ENCODE peak calls at places on chromosomes 11 and 22, in four cellular contexts. Q, R, K and Z are unnamed samples.

GRCh38 chr22:30444632-30445437 is 19.3 kb downstream of the MTFP1 start:
- DNase-seq in K (peak; percentile 37), Q (peak; percentile 62), R (peak; percentile 91), Z (peak; percentile 65)

GRCh38 chr11:94791216-94791889 is 23.2 kb downstream of the AMOTL1 start:
- DNase-seq in K (no peak), R (no peak), Q (no peak), Z (no peak)

GRCh38 chr22:44462246-44463015 is 35.6 kb downstream of the RTL6 start:
- DNase-seq in K (no peak), R (no peak), Q (no peak), Z (no peak)

GRCh38 chr11:131977231-131977630 is 606.8 kb downstream of the NTM start:
- DNase-seq in R (no peak), Q (peak; percentile 77), K (no peak), Z (no peak)

GRCh38 chr22:50114221-50114981 is 24.6 kb downstream of the MOV10L1 start:
- DNase-seq in Q (no peak), K (no peak), R (no peak), Z (no peak)

GRCh38 chr11:118896472-118896913 is 12.8 kb downstream of the CXCR5 start:
- DNase-seq in R (no peak), Q (no peak), K (no peak), Z (no peak)

GRCh38 chr22:28282346-28282745 is 363.3 kb upstream of the PITPNB start:
- DNase-seq in Q (no peak), R (no peak), K (no peak), Z (no peak)

GRCh38 chr11:61297341-61297740 is 2.2 kb upstream of the VWCE start:
- DNase-seq in R (no peak), K (no peak), Q (no peak), Z (no peak)

GRCh38 chr11:59673291-59673690 is 4.5 kb upstream of the PATL1 start:
- DNase-seq in R (no peak), K (no peak), Q (no peak), Z (no peak)

GRCh38 chr11:117618956-117619355 is 178.1 kb downstream of the DSCAML1 start:
- DNase-seq in K (no peak), Q (no peak), R (peak; percentile 22), Z (no peak)

GRCh38 chr11:75389925-75390324 is 9.4 kb upstream of the RPS3 start:
- DNase-seq in R (no peak), K (no peak), Q (no peak), Z (no peak)

GRCh38 chr11:86314636-86315035 is 12.6 kb downstream of the HIKESHI start:
- DNase-seq in Q (no peak), K (no peak), R (no peak), Z (no peak)